ENCODE peak calls at places on chromosomes 11 and 22, in eight cellular contexts. One of them, this sample, is unnamed.

GRCh38 chr11:134471341-134472187 is 59.5 kb upstream of the B3GAT1 start:
- DNase-seq in prostate gland: no peak
- DNase-seq in Peyer's patch: no peak
- DNase-seq in GM12865: no peak
- DNase-seq in AG09319: no peak
- DNase-seq in sigmoid colon: no peak
- DNase-seq in fibroblast of lung: no peak
- DNase-seq in psoas muscle: no peak
- DNase-seq in this sample: no peak

GRCh38 chr11:15967966-15968365 is 388.4 kb downstream of the SOX6 start:
- DNase-seq in Peyer's patch: no peak
- DNase-seq in prostate gland: no peak
- DNase-seq in fibroblast of lung: peak; percentile 58
- DNase-seq in psoas muscle: no peak
- DNase-seq in sigmoid colon: no peak
- DNase-seq in AG09319: no peak
- DNase-seq in GM12865: no peak
- DNase-seq in this sample: no peak

GRCh38 chr22:32237021-32237420 is 18.1 kb downstream of the SLC5A4 start:
- DNase-seq in AG09319: no peak
- DNase-seq in fibroblast of lung: no peak
- DNase-seq in sigmoid colon: no peak
- DNase-seq in GM12865: no peak
- DNase-seq in Peyer's patch: no peak
- DNase-seq in prostate gland: no peak
- DNase-seq in psoas muscle: no peak
- DNase-seq in this sample: no peak

GRCh38 chr11:64268028-64268686 is 16.3 kb downstream of the BAD start:
- DNase-seq in prostate gland: peak; percentile 31
- DNase-seq in psoas muscle: no peak
- DNase-seq in sigmoid colon: no peak
- DNase-seq in Peyer's patch: no peak
- DNase-seq in AG09319: no peak
- DNase-seq in GM12865: no peak
- DNase-seq in fibroblast of lung: no peak
- DNase-seq in this sample: no peak

GRCh38 chr22:22196018-22196533 is 48.5 kb upstream of the VPREB1 start:
- DNase-seq in Peyer's patch: peak; percentile 64
- DNase-seq in AG09319: no peak
- DNase-seq in psoas muscle: no peak
- DNase-seq in GM12865: peak; percentile 74
- DNase-seq in prostate gland: no peak
- DNase-seq in sigmoid colon: no peak
- DNase-seq in fibroblast of lung: no peak
- DNase-seq in this sample: peak; percentile 70

GRCh38 chr11:67120881-67121710 is 2.0 kb downstream of the KDM2A start:
- DNase-seq in GM12865: peak; percentile 87
- DNase-seq in psoas muscle: no peak
- DNase-seq in AG09319: no peak
- DNase-seq in sigmoid colon: peak; percentile 70
- DNase-seq in fibroblast of lung: peak; percentile 36
- DNase-seq in prostate gland: peak; percentile 33
- DNase-seq in Peyer's patch: peak; percentile 63
- DNase-seq in this sample: peak; percentile 67

GRCh38 chr11:61542661-61543060 is 34.1 kb downstream of the LRRC10B start:
- DNase-seq in AG09319: no peak
- DNase-seq in Peyer's patch: no peak
- DNase-seq in psoas muscle: no peak
- DNase-seq in fibroblast of lung: no peak
- DNase-seq in sigmoid colon: no peak
- DNase-seq in GM12865: no peak
- DNase-seq in prostate gland: no peak
- DNase-seq in this sample: no peak

GRCh38 chr22:33544707-33545106 is 375.6 kb downstream of the LARGE1 start:
- DNase-seq in Peyer's patch: no peak
- DNase-seq in prostate gland: no peak
- DNase-seq in fibroblast of lung: peak; percentile 50
- DNase-seq in AG09319: no peak
- DNase-seq in sigmoid colon: no peak
- DNase-seq in GM12865: peak; percentile 14
- DNase-seq in psoas muscle: no peak
- DNase-seq in this sample: no peak

GRCh38 chr11:12249590-12250260 is 127.6 kb upstream of the PARVA start:
- DNase-seq in fibroblast of lung: no peak
- DNase-seq in sigmoid colon: peak; percentile 82
- DNase-seq in prostate gland: peak; percentile 61
- DNase-seq in GM12865: no peak
- DNase-seq in Peyer's patch: peak; percentile 51
- DNase-seq in psoas muscle: no peak
- DNase-seq in AG09319: no peak
- DNase-seq in this sample: no peak

GRCh38 chr11:2481253-2481652 is 36.4 kb downstream of the KCNQ1 start:
- DNase-seq in fibroblast of lung: no peak
- DNase-seq in sigmoid colon: no peak
- DNase-seq in AG09319: no peak
- DNase-seq in GM12865: no peak
- DNase-seq in Peyer's patch: no peak
- DNase-seq in prostate gland: no peak
- DNase-seq in psoas muscle: no peak
- DNase-seq in this sample: no peak

GRCh38 chr11:75820636-75821035 is 5.6 kb downstream of the UVRAG start:
- DNase-seq in fibroblast of lung: peak; percentile 46
- DNase-seq in psoas muscle: no peak
- DNase-seq in Peyer's patch: no peak
- DNase-seq in GM12865: no peak
- DNase-seq in prostate gland: no peak
- DNase-seq in sigmoid colon: no peak
- DNase-seq in AG09319: no peak
- DNase-seq in this sample: no peak

GRCh38 chr22:40855960-40856512 is 403 bp downstream of the ST13 start:
- DNase-seq in psoas muscle: no peak
- DNase-seq in GM12865: peak; percentile 45
- DNase-seq in Peyer's patch: no peak
- DNase-seq in AG09319: no peak
- DNase-seq in fibroblast of lung: peak; percentile 38
- DNase-seq in prostate gland: peak; percentile 11
- DNase-seq in sigmoid colon: peak; percentile 69
- DNase-seq in this sample: peak; percentile 15

GRCh38 chr11:86588566-86589090 is 83.8 kb downstream of the ME3 start:
- DNase-seq in sigmoid colon: no peak
- DNase-seq in prostate gland: no peak
- DNase-seq in GM12865: no peak
- DNase-seq in psoas muscle: no peak
- DNase-seq in AG09319: no peak
- DNase-seq in Peyer's patch: no peak
- DNase-seq in fibroblast of lung: peak; percentile 49
- DNase-seq in this sample: no peak

GRCh38 chr11:123653997-123654565 is 343 bp downstream of the SCN3B start:
- DNase-seq in prostate gland: peak; percentile 21
- DNase-seq in psoas muscle: peak; percentile 58
- DNase-seq in AG09319: no peak
- DNase-seq in sigmoid colon: peak; percentile 66
- DNase-seq in GM12865: no peak
- DNase-seq in fibroblast of lung: peak; percentile 60
- DNase-seq in Peyer's patch: peak; percentile 46
- DNase-seq in this sample: peak; percentile 74

GRCh38 chr11:7575841-7576451 is 62.1 kb downstream of the PPFIBP2 start:
- DNase-seq in AG09319: no peak
- DNase-seq in sigmoid colon: no peak
- DNase-seq in prostate gland: peak; percentile 62
- DNase-seq in GM12865: peak; percentile 59
- DNase-seq in fibroblast of lung: no peak
- DNase-seq in Peyer's patch: peak; percentile 83
- DNase-seq in psoas muscle: no peak
- DNase-seq in this sample: no peak

GRCh38 chr11:4808476-4808875 is 4.3 kb upstream of the OR52R1 start:
- DNase-seq in prostate gland: no peak
- DNase-seq in AG09319: no peak
- DNase-seq in sigmoid colon: no peak
- DNase-seq in Peyer's patch: no peak
- DNase-seq in fibroblast of lung: no peak
- DNase-seq in GM12865: no peak
- DNase-seq in psoas muscle: no peak
- DNase-seq in this sample: no peak

GRCh38 chr11:69035959-69036340 is 12.8 kb upstream of the TPCN2 start:
- DNase-seq in sigmoid colon: peak; percentile 82
- DNase-seq in prostate gland: no peak
- DNase-seq in Peyer's patch: no peak
- DNase-seq in AG09319: no peak
- DNase-seq in GM12865: no peak
- DNase-seq in fibroblast of lung: peak; percentile 30
- DNase-seq in psoas muscle: peak; percentile 25
- DNase-seq in this sample: no peak

GRCh38 chr22:44691796-44692661 is 10.0 kb upstream of the PRR5 start:
- DNase-seq in fibroblast of lung: no peak
- DNase-seq in Peyer's patch: no peak
- DNase-seq in GM12865: no peak
- DNase-seq in psoas muscle: no peak
- DNase-seq in prostate gland: peak; percentile 24
- DNase-seq in AG09319: no peak
- DNase-seq in sigmoid colon: no peak
- DNase-seq in this sample: no peak

GRCh38 chr22:48366591-48366990 is 1461.1 kb downstream of the BRD1 start:
- DNase-seq in psoas muscle: no peak
- DNase-seq in GM12865: no peak
- DNase-seq in AG09319: no peak
- DNase-seq in fibroblast of lung: no peak
- DNase-seq in Peyer's patch: peak; percentile 21
- DNase-seq in prostate gland: no peak
- DNase-seq in sigmoid colon: peak; percentile 33
- DNase-seq in this sample: no peak

GRCh38 chr11:67418476-67419281 is 3.2 kb downstream of the CARNS1 start:
- DNase-seq in sigmoid colon: no peak
- DNase-seq in Peyer's patch: peak; percentile 78
- DNase-seq in GM12865: no peak
- DNase-seq in psoas muscle: peak; percentile 60
- DNase-seq in fibroblast of lung: no peak
- DNase-seq in prostate gland: no peak
- DNase-seq in AG09319: no peak
- DNase-seq in this sample: no peak

GRCh38 chr11:56700242-56700918 is 1.5 kb downstream of the OR9G1 start:
- DNase-seq in GM12865: no peak
- DNase-seq in sigmoid colon: no peak
- DNase-seq in fibroblast of lung: no peak
- DNase-seq in prostate gland: no peak
- DNase-seq in AG09319: no peak
- DNase-seq in Peyer's patch: no peak
- DNase-seq in psoas muscle: no peak
- DNase-seq in this sample: no peak

GRCh38 chr22:34814260-34814659 is 251.7 kb upstream of the ISX start:
- DNase-seq in GM12865: no peak
- DNase-seq in psoas muscle: no peak
- DNase-seq in fibroblast of lung: peak; percentile 41
- DNase-seq in Peyer's patch: no peak
- DNase-seq in sigmoid colon: no peak
- DNase-seq in prostate gland: no peak
- DNase-seq in AG09319: no peak
- DNase-seq in this sample: no peak

GRCh38 chr11:80371931-80372330 is 931.1 kb upstream of the TENM4 start:
- DNase-seq in fibroblast of lung: no peak
- DNase-seq in psoas muscle: no peak
- DNase-seq in prostate gland: no peak
- DNase-seq in AG09319: no peak
- DNase-seq in Peyer's patch: no peak
- DNase-seq in GM12865: no peak
- DNase-seq in sigmoid colon: no peak
- DNase-seq in this sample: no peak

GRCh38 chr11:6586434-6587359 is 16.7 kb downstream of the RRP8 start:
- DNase-seq in GM12865: no peak
- DNase-seq in sigmoid colon: peak; percentile 75
- DNase-seq in fibroblast of lung: no peak
- DNase-seq in AG09319: no peak
- DNase-seq in prostate gland: peak; percentile 1
- DNase-seq in Peyer's patch: no peak
- DNase-seq in psoas muscle: no peak
- DNase-seq in this sample: no peak

GRCh38 chr11:72683782-72684200 is 9.6 kb upstream of the PDE2A start:
- DNase-seq in AG09319: no peak
- DNase-seq in fibroblast of lung: no peak
- DNase-seq in Peyer's patch: peak; percentile 85
- DNase-seq in GM12865: peak; percentile 66
- DNase-seq in prostate gland: peak; percentile 49
- DNase-seq in sigmoid colon: no peak
- DNase-seq in psoas muscle: peak; percentile 71
- DNase-seq in this sample: peak; percentile 81

GRCh38 chr11:118258410-118258809 is 5.7 kb downstream of the MPZL2 start:
- DNase-seq in fibroblast of lung: no peak
- DNase-seq in AG09319: no peak
- DNase-seq in prostate gland: no peak
- DNase-seq in psoas muscle: no peak
- DNase-seq in sigmoid colon: no peak
- DNase-seq in GM12865: no peak
- DNase-seq in Peyer's patch: no peak
- DNase-seq in this sample: no peak
- TF ChIP-seq CTCF in fibroblast of lung: peak; percentile 19
- TF ChIP-seq CTCF in AG09319: no peak
- TF ChIP-seq CTCF in prostate gland: no peak
- TF ChIP-seq CTCF in psoas muscle: no peak
- TF ChIP-seq CTCF in sigmoid colon: no peak
- TF ChIP-seq CTCF in GM12865: peak; percentile 17
- TF ChIP-seq CTCF in Peyer's patch: peak; percentile 22
- TF ChIP-seq CTCF in this sample: no peak

DNA sequence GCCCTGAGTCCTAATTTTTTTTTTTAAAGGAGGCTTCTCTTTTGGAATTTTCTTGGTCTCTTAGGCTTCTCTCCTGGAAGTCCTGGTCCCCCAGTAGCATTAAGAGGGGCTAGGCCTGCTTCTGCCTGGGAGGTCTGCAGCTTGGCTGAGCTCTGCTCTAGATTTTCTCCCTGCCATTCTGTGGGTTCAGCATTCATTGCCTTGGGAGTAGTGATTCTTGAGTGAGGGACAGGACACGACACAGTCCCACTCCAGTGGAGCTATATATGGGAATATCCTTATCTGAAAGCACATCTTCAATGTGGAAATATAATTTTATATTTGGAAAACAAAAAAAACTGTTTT is 3.7 kb downstream of the IGSF22 start:
- DNase-seq in AG09319: no peak
- DNase-seq in prostate gland: no peak
- DNase-seq in fibroblast of lung: no peak
- DNase-seq in sigmoid colon: no peak
- DNase-seq in Peyer's patch: no peak
- DNase-seq in GM12865: no peak
- DNase-seq in psoas muscle: no peak
- DNase-seq in this sample: no peak
- TF ChIP-seq CTCF in AG09319: no peak
- TF ChIP-seq CTCF in prostate gland: no peak
- TF ChIP-seq CTCF in fibroblast of lung: no peak
- TF ChIP-seq CTCF in sigmoid colon: peak; percentile 6
- TF ChIP-seq CTCF in Peyer's patch: no peak
- TF ChIP-seq CTCF in GM12865: no peak
- TF ChIP-seq CTCF in psoas muscle: no peak
- TF ChIP-seq CTCF in this sample: no peak

GRCh38 chr11:111422494-111423249 is 43.6 kb upstream of the POU2AF1 start:
- DNase-seq in GM12865: peak; percentile 86
- DNase-seq in prostate gland: peak; percentile 59
- DNase-seq in fibroblast of lung: peak; percentile 37
- DNase-seq in psoas muscle: peak; percentile 37
- DNase-seq in AG09319: no peak
- DNase-seq in Peyer's patch: peak; percentile 85
- DNase-seq in sigmoid colon: peak; percentile 76
- DNase-seq in this sample: peak; percentile 61
- TF ChIP-seq CTCF in GM12865: peak; percentile 95
- TF ChIP-seq CTCF in prostate gland: peak; percentile 50
- TF ChIP-seq CTCF in fibroblast of lung: peak; percentile 68
- TF ChIP-seq CTCF in psoas muscle: peak; percentile 66
- TF ChIP-seq CTCF in AG09319: peak; percentile 94
- TF ChIP-seq CTCF in Peyer's patch: peak; percentile 75
- TF ChIP-seq CTCF in sigmoid colon: peak; percentile 67
- TF ChIP-seq CTCF in this sample: peak; percentile 73

GRCh38 chr11:117239295-117239694 is 6.8 kb downstream of the RNF214 start:
- DNase-seq in psoas muscle: no peak
- DNase-seq in GM12865: no peak
- DNase-seq in Peyer's patch: no peak
- DNase-seq in sigmoid colon: no peak
- DNase-seq in prostate gland: no peak
- DNase-seq in AG09319: peak; percentile 63
- DNase-seq in fibroblast of lung: peak; percentile 96
- DNase-seq in this sample: no peak
- TF ChIP-seq CTCF in psoas muscle: no peak
- TF ChIP-seq CTCF in GM12865: no peak
- TF ChIP-seq CTCF in Peyer's patch: no peak
- TF ChIP-seq CTCF in sigmoid colon: no peak
- TF ChIP-seq CTCF in prostate gland: no peak
- TF ChIP-seq CTCF in AG09319: peak; percentile 67
- TF ChIP-seq CTCF in fibroblast of lung: peak; percentile 66
- TF ChIP-seq CTCF in this sample: no peak